ENCODE peak calls at places on chromosomes 5 and 9, in four cellular contexts. V is GM12878, C is A549, P is HepG2. T is an unnamed sample.

GRCh38 chr5:171989276-171989675 is 17.2 kb downstream of the FBXW11 start:
- DNase-seq in V (peak), C (no peak), P (no peak), T (no peak)

GRCh38 chr5:66565878-66566277 is 30.3 kb upstream of the MAST4 start:
- DNase-seq in V (no peak), C (no peak), P (no peak), T (no peak)

GRCh38 chr9:15370496-15371464 is 51.9 kb upstream of the SNAPC3 start:
- DNase-seq in V (no peak), C (no peak), P (no peak), T (peak)

GRCh38 chr9:96486351-96487029 is 36.5 kb downstream of the HABP4 start:
- DNase-seq in V (no peak), C (no peak), P (no peak), T (no peak)

GRCh38 chr9:581673-582497 is 259.6 kb upstream of the DMRT1 start:
- DNase-seq in V (no peak), C (no peak), P (peak), T (peak)

GRCh38 chr5:54696931-54697330 is 179.4 kb downstream of the SNX18 start:
- DNase-seq in V (no peak), C (no peak), P (no peak), T (peak)

GRCh38 chr5:64939772-64940510 is 171.2 kb downstream of the CWC27 start:
- DNase-seq in V (no peak), C (no peak), P (peak), T (peak)

GRCh38 chr5:131393498-131393968 is 129.7 kb downstream of the CDC42SE2 start:
- DNase-seq in V (no peak), C (no peak), P (no peak), T (no peak)

GRCh38 chr5:72036951-72037350 is 70.3 kb upstream of the MAP1B start:
- DNase-seq in V (no peak), C (no peak), P (no peak), T (no peak)

GRCh38 chr5:13601152-13601551 is 343.3 kb downstream of the DNAH5 start:
- DNase-seq in V (no peak), C (no peak), P (no peak), T (no peak)

GRCh38 chr9:34384368-34385165 is 7.9 kb upstream of the MYORG start:
- DNase-seq in V (no peak), C (no peak), P (peak), T (no peak)

DNA sequence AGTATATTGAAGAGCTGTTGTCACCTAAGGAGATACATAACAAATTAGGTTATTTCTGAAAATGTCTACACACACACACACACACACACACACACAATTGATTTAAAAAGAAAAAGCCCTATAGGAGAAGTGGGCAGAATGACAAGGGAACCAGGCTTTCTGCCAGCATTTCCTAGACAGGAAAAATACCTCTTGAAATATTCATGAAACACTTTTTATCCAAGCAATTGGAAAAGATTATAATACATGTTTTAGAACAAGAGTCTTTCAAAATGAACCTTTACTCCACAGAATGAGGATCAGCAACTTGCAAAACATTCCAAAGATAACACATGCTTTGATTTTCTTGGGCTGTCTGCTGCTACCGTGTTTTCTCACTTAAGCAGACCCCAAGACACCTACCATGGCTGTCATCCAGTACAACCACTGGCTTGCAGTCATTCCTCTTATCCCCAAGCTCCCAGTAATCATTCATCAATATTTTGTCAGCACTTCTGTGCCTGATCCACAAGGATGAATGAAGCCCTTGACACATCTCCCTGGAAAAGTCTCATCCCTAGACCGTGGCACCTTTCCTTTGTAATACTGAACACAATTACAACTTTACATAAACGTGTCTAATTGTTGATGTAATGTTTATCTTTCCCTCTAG is 717.1 kb upstream of the ZNF608 start:
- DNase-seq in V (no peak), C (no peak), P (no peak), T (no peak)
- TF ChIP-seq EP300 in V (no peak), C (no peak), P (no peak), T (no peak)

GRCh38 chr5:125717209-125717608 is 706.0 kb upstream of the GRAMD2B start:
- DNase-seq in V (no peak), C (no peak), P (peak), T (no peak)
- TF ChIP-seq CHD4 in V (no peak), C (no peak), P (no peak), T (no peak)

GRCh38 chr5:31209341-31209740 is 15.9 kb downstream of the CDH6 start:
- DNase-seq in V (no peak), C (no peak), P (no peak), T (no peak)

GRCh38 chr5:31215236-31215635 is 21.8 kb downstream of the CDH6 start:
- DNase-seq in V (no peak), C (no peak), P (no peak), T (no peak)

GRCh38 chr5:31217441-31217840 is 24.0 kb downstream of the CDH6 start:
- DNase-seq in V (no peak), C (no peak), P (no peak), T (no peak)

GRCh38 chr5:31211098-31211497 is 17.6 kb downstream of the CDH6 start:
- DNase-seq in V (no peak), C (no peak), P (no peak), T (no peak)

DNA sequence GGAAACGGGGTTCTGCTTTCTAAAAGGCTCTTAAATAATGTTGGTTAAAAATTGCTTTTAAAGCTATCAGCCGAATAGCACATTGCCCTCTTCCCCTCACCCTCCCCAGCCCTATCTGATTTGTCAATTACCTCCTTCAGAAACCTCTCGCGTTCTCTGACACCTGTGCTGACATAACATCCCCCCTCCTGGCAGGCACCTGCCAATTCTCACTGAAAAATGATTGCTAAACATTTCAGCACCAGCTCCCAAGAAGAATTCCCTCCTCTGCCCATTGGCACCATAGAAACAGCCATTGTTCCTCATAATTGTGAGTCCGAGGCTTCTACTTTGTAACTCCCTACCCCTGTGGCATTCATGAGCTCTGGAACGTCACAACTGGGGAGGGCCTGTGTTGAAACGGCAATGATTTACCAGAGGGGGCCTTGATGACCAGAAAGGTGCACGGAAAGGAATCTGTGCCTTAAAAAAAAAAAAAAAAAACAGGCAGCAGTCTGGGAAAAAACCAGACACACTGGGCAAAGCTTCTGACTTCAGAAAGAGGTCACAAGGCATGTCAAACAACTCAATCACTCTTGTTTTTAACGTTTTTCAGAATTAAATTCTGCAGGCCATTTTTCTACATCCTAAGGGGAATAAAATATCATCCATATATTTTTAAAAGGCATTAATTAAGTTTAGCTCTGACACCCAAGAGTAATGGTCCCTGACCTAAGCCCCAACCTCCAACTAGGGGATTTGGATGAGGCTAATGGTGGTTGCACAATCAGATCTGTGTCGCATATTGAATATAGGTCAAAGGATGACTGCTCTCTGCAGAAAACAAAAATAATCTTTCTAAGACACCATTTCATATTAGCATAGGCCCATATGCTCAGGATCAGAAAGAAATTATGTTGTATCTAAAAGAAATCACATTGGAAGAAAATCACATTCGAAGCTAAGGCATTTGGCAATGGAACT is 20.5 kb downstream of the CDH6 start:
- DNase-seq in V (no peak), C (no peak), P (no peak), T (no peak)
- TF ChIP-seq EP300 in V (no peak), C (no peak), P (no peak), T (no peak)

GRCh38 chr5:174744896-174745295 is 20.5 kb downstream of the MSX2 start:
- DNase-seq in V (no peak), C (no peak), P (no peak), T (no peak)
- TF ChIP-seq CHD4 in V (no peak), C (no peak), P (no peak), T (no peak)

DNA sequence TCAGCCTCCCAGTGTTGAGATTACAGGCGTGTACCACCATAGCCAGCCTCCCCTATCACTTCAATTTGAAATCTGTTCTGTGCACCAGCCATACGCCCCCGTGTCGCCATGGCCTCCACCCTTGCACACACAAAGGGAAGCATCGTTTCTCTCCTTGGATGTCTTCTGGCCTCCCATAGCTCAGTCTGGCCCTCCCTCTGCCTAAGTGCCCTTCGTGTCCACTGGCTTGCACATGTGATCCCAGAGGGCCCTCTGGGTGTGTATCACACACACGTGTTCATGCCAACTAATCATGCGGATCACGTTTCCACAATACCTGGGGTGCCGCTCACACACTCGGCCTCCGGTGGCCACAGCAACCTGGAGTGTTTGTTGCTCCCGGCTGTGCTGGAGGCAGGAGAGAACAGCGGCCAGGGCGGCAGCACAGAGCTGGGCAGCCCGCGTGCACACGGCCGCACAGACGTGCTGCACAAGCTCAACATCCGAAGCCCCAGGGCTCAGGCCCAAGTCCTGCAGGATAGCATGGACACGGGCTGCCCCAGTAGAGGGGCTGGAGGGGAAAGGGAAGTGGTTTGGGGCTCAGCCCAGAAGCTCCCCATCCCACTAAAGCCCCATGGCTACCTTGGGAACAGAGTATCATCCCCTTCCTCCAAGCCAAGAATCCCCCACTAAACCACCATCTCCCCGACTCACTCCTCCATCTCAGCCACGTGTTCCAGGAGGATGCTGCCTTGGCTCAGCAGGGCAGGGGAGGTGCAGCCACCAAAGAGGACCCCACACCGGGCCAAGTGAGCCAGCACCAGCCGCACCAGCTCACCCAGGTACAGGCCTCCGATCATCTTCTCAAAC is 10.9 kb downstream of the HK3 start:
- DNase-seq in V (no peak), C (no peak), P (no peak), T (no peak)
- TF ChIP-seq EP300 in V (no peak), C (no peak), P (no peak), T (no peak)

T was measured in K562.